ENCODE peak calls at places on chromosomes 4 and X, in six cellular contexts. X is mesothelial cell of epicardium; F is ACHN; L is HS-5; G is cardiac muscle cell; T is effector CD4-positive, alpha-beta T cell. P is an unnamed sample.

GRCh38 chr4:66097271-66097670 is 427.0 kb upstream of the EPHA5 start:
- DNase-seq in X (no peak), F (no peak), L (no peak), G (no peak), T (no peak), P (no peak)

GRCh38 chr4:94701606-94702300 is 56.0 kb upstream of the BMPR1B start:
- DNase-seq in X (no peak), F (no peak), L (no peak), G (no peak), T (no peak), P (no peak)

GRCh38 chr4:115355329-115355728 is 241.9 kb upstream of the NDST4 start:
- DNase-seq in X (no peak), F (no peak), L (no peak), G (no peak), T (no peak), P (no peak)

GRCh38 chr4:156388826-156389225 is 435.2 kb upstream of the CTSO start:
- DNase-seq in X (no peak), F (no peak), L (peak; percentile 82), G (peak; percentile 68), T (no peak), P (no peak)

GRCh38 chrX:119512145-119512800 is 44.0 kb downstream of the SLC25A5 start:
- DNase-seq in X (no peak), F (peak; percentile 65), L (no peak), G (peak; percentile 81), T (no peak), P (peak; percentile 86)

GRCh38 chr4:98374643-98375042 is 113.5 kb downstream of the RAP1GDS1 start:
- DNase-seq in X (no peak), F (no peak), L (no peak), G (peak; percentile 38), T (no peak), P (no peak)

GRCh38 chr4:40322853-40323252 is 12.3 kb upstream of the CHRNA9 start:
- DNase-seq in X (no peak), F (no peak), L (no peak), G (no peak), T (no peak), P (no peak)

GRCh38 chrX:120781416-120781815 is 94.2 kb downstream of the CT47B1 start:
- DNase-seq in X (no peak), F (no peak), L (no peak), G (peak; percentile 82), T (no peak), P (no peak)

GRCh38 chrX:78124304-78124703 is 15.1 kb downstream of the TAF9B start:
- DNase-seq in X (no peak), F (no peak), L (no peak), G (peak; percentile 15), T (no peak), P (no peak)

GRCh38 chrX:126900937-126901336 is 81.4 kb downstream of the PRR32 start:
- DNase-seq in X (no peak), F (no peak), L (no peak), G (no peak), T (no peak), P (no peak)

GRCh38 chr4:7206856-7207567 is 14.7 kb downstream of the SORCS2 start:
- DNase-seq in X (no peak), F (peak; percentile 78), L (peak; percentile 45), G (peak; percentile 92), T (no peak), P (no peak)